ENCODE peak calls at places on chromosomes 11 and 22, in five cellular contexts. I, G, C, A and J are unnamed samples. For H3K27me3, the result is how much of the 10 kb centered on the place peaks cover.

GRCh38 chr11:74681686-74682651 is 49.3 kb downstream of the CHRDL2 start:
- DNase-seq in A (no peak), I (peak), G (no peak), C (peak), J (no peak)

GRCh38 chr11:115418626-115419025 is 85.6 kb downstream of the CADM1 start:
- DNase-seq in C (no peak), G (no peak), A (no peak), I (no peak), J (no peak)

GRCh38 chr11:88340366-88340930 is 2.9 kb upstream of the CTSC start:
- DNase-seq in A (no peak), C (no peak), G (no peak), I (no peak), J (no peak)

GRCh38 chr11:7667460-7667859 is 5.8 kb downstream of the CYB5R2 start:
- DNase-seq in C (no peak), I (no peak), G (no peak), A (peak), J (peak)

GRCh38 chr22:17083811-17084540 is 824 bp upstream of the IL17RA start:
- DNase-seq in C (peak), A (no peak), I (no peak), G (no peak), J (no peak)

GRCh38 chr11:11574373-11574772 is 47.4 kb downstream of the GALNT18 start:
- DNase-seq in I (no peak), C (no peak), A (no peak), G (no peak), J (no peak)

GRCh38 chr11:24386551-24387404 is 110.1 kb upstream of the LUZP2 start:
- DNase-seq in A (peak), C (no peak), I (no peak), G (no peak), J (peak)

GRCh38 chr11:78698612-78699011 is 123.9 kb upstream of the NARS2 start:
- DNase-seq in G (no peak), C (no peak), A (no peak), I (no peak), J (no peak)

GRCh38 chr11:125413226-125413625 is 82.8 kb downstream of the FEZ1 start:
- DNase-seq in I (no peak), G (no peak), A (no peak), C (no peak), J (no peak)

GRCh38 chr11:129695543-129696308 is 119.9 kb upstream of the TMEM45B start:
- DNase-seq in A (peak), I (peak), C (no peak), G (no peak), J (peak)

GRCh38 chr22:38981005-38981658 is 1.0 kb upstream of the APOBEC3B start:
- DNase-seq in G (no peak), I (no peak), A (peak), C (no peak), J (peak)
- H3K4me3 ChIP-seq in G (no peak), I (peak), A (no peak), C (peak), J (no peak)

GRCh38 chr11:117606807-117607206 is 190.2 kb downstream of the DSCAML1 start:
- DNase-seq in I (no peak), A (no peak), C (no peak), G (no peak), J (no peak)
- H3K27me3 ChIP-seq in I (under half), A (under half), C (under half), G (under half), J (under half)

GRCh38 chr11:86103808-86104207 is 34.9 kb upstream of the PICALM start:
- DNase-seq in C (no peak), I (no peak), A (no peak), G (no peak), J (no peak)

GRCh38 chr11:86106916-86107315 is 38.0 kb upstream of the PICALM start:
- DNase-seq in C (no peak), I (no peak), G (no peak), A (no peak), J (no peak)

GRCh38 chr11:86108890-86109638 is 40.2 kb upstream of the PICALM start:
- DNase-seq in I (no peak), C (no peak), A (no peak), G (no peak), J (no peak)

GRCh38 chr11:86108146-86108545 is 39.3 kb upstream of the PICALM start:
- DNase-seq in A (no peak), G (no peak), I (no peak), C (no peak), J (no peak)
- H3K4me3 ChIP-seq in A (no peak), G (no peak), I (no peak), C (no peak), J (no peak)

DNA sequence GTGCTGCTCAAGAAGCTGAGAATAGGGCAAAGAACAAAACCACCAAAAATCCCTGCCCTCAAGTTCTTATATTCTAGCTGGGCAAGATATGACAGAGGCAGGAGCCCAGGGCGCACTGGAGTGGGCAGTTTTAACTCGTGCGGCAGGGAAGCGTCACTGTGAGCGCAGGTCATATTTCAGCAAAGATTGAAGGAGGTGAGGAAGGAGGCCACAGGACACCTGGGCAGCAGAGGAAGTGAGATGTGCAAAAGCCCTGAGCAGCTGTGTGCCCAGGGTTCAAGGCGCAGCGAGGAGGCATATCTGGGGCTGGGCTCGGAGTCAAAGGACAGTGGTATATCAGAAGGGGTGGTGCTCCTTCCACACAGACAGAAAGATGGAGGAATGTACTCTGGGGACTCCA is 13.5 kb downstream of the KCNC1 start:
- DNase-seq in G (no peak), A (no peak), I (no peak), C (no peak), J (no peak)
- H3K27me3 ChIP-seq in G (under half), A (under half), I (under half), C (under half), J (under half)

DNA sequence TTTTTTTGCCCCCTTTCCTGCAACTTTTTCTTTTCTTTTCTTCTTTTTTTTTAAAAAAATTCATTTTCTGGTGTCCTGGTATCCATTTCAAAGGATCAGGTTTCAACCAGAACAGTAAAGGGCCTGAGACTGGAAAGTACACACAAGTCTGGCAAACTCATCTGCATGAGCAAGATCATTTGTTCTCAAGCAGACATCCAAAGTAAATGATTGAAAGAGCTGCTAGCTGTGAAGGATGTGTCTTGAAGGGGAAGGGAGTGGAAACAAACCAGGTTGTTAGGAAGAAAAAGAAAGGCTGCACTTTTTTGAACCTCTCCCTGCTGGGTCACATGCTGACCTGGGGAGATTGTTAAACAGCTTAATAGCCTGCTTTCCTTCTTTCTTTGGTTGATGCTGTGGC is 5.3 kb downstream of the YAP1 start:
- DNase-seq in G (no peak), I (no peak), A (peak), C (no peak), J (peak)
- H3K4me3 ChIP-seq in G (no peak), I (no peak), A (peak), C (no peak), J (no peak)

GRCh38 chr11:31795706-31796522 is 15.2 kb downstream of the PAX6 start:
- DNase-seq in G (no peak), C (no peak), A (peak), I (no peak), J (no peak)
- H3K27me3 ChIP-seq in G (under half), C (under half), A (under half), I (under half), J (half or more)

GRCh38 chr11:30255637-30256036 is 24.8 kb downstream of the FSHB start:
- DNase-seq in I (no peak), A (no peak), G (no peak), C (no peak), J (no peak)
- H3K4me3 ChIP-seq in I (no peak), A (no peak), G (no peak), C (no peak), J (no peak)

DNA sequence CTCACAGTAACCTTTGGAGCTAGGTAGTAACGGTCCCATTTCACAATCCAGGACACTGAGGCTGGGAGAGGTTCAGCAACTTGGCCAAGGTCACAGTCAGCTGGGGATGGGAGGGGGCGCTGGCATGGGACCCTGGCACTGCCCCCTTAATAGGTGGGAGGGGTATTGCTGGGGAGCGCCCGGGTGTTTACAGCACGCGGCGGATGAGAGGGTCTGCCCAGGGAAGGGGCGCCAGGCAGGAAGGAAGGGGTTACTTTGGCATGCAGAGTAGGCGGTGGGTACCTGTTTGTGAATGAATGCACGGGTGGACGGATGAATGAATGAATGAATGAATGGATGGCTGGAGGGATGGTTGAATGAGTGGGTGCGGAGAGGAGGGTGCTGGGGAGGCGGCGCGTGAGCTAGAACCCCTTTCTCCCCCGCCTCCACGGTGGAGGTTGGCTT is 628 bp upstream of the FLRT1 start:
- DNase-seq in C (no peak), A (no peak), G (no peak), I (no peak), J (no peak)
- H3K27me3 ChIP-seq in C (under half), A (half or more), G (under half), I (under half), J (half or more)

DNA sequence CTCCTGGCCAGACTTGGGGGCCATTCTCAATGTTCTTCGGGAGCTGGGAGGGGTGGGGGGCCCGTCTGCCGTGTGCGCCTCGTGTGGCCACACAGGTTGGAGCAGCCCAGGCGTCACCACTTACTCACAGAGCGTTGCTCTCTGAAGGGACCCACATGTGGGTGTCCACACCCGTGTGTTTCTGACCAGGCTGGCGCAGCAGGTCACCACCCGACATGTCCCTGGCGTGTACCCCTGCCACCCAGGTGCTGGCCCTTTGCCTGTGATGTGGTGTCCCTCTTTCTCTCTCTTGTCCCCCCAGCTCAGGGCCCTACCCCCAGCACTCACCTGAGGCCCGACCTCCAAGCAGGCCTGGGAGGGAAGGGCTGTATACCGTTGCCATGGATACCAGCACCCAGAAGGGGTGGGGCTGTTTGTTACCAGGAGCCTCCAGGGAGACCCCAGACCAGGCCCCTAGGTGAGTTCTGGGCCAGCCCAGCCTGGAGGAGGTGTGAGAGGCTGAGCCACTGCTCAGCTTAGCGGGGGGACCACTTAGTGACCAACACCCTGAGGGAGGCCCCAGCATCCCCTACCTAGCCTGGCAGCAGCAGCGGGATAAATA is 1.4 kb downstream of the LMNTD2 start:
- DNase-seq in C (no peak), I (no peak), A (no peak), G (no peak), J (no peak)
- H3K4me3 ChIP-seq in C (no peak), I (no peak), A (no peak), G (no peak), J (no peak)

GRCh38 chr11:1201395-1202153 is 21.3 kb upstream of the MUC5B start:
- DNase-seq in C (no peak), I (no peak), A (no peak), G (no peak), J (no peak)
- H3K27me3 ChIP-seq in C (half or more), I (under half), A (under half), G (under half), J (under half)